ENCODE peak calls at places on chromosomes 4 and X, in eight cellular contexts. W, F, S, C, N, X, V and H are unnamed samples.
A peak's percentile ranks its signal among the peaks of the same experiment; 100 is the strongest.

GRCh38 chr4:55993994-55994657 is 45.4 kb downstream of the CEP135 start:
- DNase-seq in X (no peak), N (no peak), C (no peak), V (no peak), F (no peak), W (no peak), S (no peak), H (no peak)

GRCh38 chrX:63751481-63751880 is 33.5 kb downstream of the ARHGEF9 start:
- DNase-seq in N (no peak), X (no peak), V (no peak), C (no peak), W (no peak), F (no peak), S (no peak), H (no peak)

GRCh38 chr4:150108693-150109092 is 30.4 kb downstream of the DCLK2 start:
- DNase-seq in S (no peak), C (no peak), W (no peak), N (no peak), V (no peak), X (no peak), F (no peak), H (no peak)

GRCh38 chrX:110183314-110183713 is 134.6 kb downstream of the AMMECR1 start:
- DNase-seq in V (no peak), F (no peak), N (no peak), X (no peak), C (no peak), W (no peak), S (no peak), H (no peak)

GRCh38 chr4:39044947-39045734 is 12.9 kb upstream of the TMEM156 start:
- DNase-seq in X (peak; percentile 37), F (no peak), W (no peak), C (peak; percentile 42), S (peak; percentile 43), V (no peak), N (peak; percentile 77), H (peak; percentile 80)

GRCh38 chr4:80713409-80713808 is 317.1 kb upstream of the BMP3 start:
- DNase-seq in F (no peak), X (no peak), W (no peak), C (no peak), S (no peak), V (no peak), N (no peak), H (no peak)

GRCh38 chr4:105588252-105588651 is 35.8 kb downstream of the ARHGEF38 start:
- DNase-seq in X (no peak), F (no peak), N (no peak), V (no peak), C (no peak), W (no peak), S (no peak), H (peak; percentile 21)

GRCh38 chr4:145785391-145786008 is 105.6 kb downstream of the C4orf51 start:
- DNase-seq in N (no peak), F (no peak), X (no peak), S (no peak), V (no peak), W (no peak), C (no peak), H (no peak)

GRCh38 chrX:135985123-135985973 is at the start of gene SLC9A6:
- DNase-seq in C (peak; percentile 81), S (peak; percentile 75), V (peak; percentile 93), F (peak; percentile 62), X (peak; percentile 75), W (peak; percentile 94), N (peak; percentile 78), H (peak; percentile 81)

GRCh38 chr4:38683265-38683664 is 19.3 kb downstream of the KLF3 start:
- DNase-seq in S (no peak), C (no peak), F (no peak), N (no peak), V (no peak), X (no peak), W (no peak), H (peak; percentile 35)

GRCh38 chr4:151676301-151676700 is 84.5 kb downstream of the GATB start:
- DNase-seq in W (no peak), N (no peak), C (no peak), V (peak; percentile 63), X (no peak), S (peak; percentile 25), F (no peak), H (no peak)

GRCh38 chr4:73603854-73604584 is 16.2 kb downstream of the RASSF6 start:
- DNase-seq in X (no peak), S (no peak), F (no peak), C (no peak), W (no peak), V (no peak), N (no peak), H (no peak)

GRCh38 chr4:23034726-23035125 is 342.0 kb downstream of the GBA3 start:
- DNase-seq in S (no peak), F (no peak), C (no peak), N (no peak), X (no peak), W (no peak), V (no peak), H (no peak)

GRCh38 chrX:117002981-117003380 is 540.2 kb upstream of the CT83 start:
- DNase-seq in V (no peak), S (no peak), X (no peak), F (no peak), C (no peak), N (no peak), W (no peak), H (no peak)

GRCh38 chr4:167966161-167966560 is 126.2 kb upstream of the ANXA10 start:
- DNase-seq in N (no peak), C (no peak), W (no peak), V (no peak), X (no peak), F (no peak), S (no peak), H (no peak)

GRCh38 chrX:49155243-49155899 is 7.2 kb upstream of the MAGIX start:
- DNase-seq in F (peak; percentile 60), W (no peak), N (peak; percentile 62), X (peak; percentile 51), V (no peak), S (no peak), C (peak; percentile 38), H (peak; percentile 80)

GRCh38 chr4:103996637-103997036 is 276.9 kb upstream of the TACR3 start:
- DNase-seq in N (no peak), F (peak; percentile 18), C (peak; percentile 37), V (no peak), W (no peak), S (no peak), X (peak; percentile 48), H (peak; percentile 5)

DNA sequence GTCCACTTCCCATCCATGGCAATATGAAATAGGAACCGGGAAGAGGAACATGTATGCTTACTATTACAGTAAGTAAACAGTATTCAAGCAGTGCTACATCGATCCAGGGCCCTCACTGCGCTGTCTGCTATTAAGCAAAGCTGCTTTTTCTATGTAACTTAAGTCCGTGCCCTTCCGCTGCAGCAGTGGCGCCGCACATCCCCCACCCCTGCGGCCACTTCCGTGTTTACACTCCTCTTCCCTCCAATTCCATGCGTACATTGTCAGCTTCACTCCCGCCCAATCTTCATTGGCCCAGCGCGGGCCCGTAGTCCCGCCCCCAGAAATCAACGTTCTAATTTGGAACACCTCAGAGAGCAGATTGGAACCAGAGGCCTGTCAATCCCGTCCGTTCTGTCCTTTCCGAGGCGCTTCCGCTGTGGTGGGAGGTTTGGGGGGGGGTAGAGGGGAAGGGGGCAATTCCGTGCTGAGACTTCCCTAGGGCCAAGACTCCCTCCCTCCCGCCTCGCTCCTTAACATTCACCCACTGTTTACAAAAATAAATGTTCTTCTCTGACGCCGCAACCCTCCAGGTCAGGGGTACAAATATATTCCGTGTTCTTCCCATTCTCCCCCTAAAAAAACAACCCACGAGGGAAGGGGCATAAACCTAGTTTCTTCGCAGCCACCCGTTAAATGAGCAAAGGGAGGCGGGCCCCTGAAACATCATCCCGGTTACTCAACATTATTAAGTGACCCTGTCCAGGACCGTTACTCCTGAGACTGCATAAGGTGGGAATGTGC is 67.4 kb downstream of the NOCT start:
- DNase-seq in X (peak; percentile 92), W (peak; percentile 97), F (peak; percentile 86), C (peak; percentile 99), S (peak; percentile 96), V (peak; percentile 99), N (peak; percentile 81), H (peak; percentile 98)
- TF ChIP-seq POLR2A in X (no peak), W (peak; percentile 65), F (no peak), C (no peak), S (peak; percentile 10), V (no peak), N (peak; percentile 74), H (peak; percentile 24)

DNA sequence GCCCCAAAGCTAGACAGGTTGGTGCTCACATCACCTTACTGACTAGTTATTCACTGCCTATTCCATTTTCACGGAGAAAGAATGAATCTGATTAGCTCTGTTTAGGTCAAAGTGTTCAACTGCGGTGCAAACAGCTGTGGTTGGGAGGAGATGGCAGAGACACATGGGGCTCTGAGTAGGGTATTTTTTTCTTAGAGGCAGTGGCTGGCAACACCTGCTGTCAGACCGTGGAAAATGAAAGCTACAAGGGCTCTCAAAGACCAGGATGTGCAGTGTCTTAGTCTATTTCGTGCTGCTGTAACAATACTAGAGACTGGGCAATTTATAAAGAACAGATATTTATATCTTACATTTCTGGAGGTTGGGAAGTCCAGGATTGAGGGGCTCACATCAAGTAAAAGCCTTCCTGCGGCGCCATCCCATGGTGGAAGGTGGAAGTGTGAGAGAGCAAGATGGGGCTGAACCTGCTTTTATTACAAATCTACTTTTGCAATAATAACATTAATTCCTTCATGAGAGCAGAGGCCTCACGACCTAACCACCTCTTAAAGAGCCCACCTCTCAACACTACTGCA is 10.6 kb downstream of the NYX start:
- DNase-seq in X (no peak), N (no peak), C (no peak), V (peak; percentile 34), W (no peak), S (no peak), F (no peak), H (peak; percentile 27)
- TF ChIP-seq CTCF in X (no peak), N (peak; percentile 43), C (no peak), V (no peak), W (no peak), S (no peak), F (peak; percentile 15), H (peak; percentile 10)

DNA sequence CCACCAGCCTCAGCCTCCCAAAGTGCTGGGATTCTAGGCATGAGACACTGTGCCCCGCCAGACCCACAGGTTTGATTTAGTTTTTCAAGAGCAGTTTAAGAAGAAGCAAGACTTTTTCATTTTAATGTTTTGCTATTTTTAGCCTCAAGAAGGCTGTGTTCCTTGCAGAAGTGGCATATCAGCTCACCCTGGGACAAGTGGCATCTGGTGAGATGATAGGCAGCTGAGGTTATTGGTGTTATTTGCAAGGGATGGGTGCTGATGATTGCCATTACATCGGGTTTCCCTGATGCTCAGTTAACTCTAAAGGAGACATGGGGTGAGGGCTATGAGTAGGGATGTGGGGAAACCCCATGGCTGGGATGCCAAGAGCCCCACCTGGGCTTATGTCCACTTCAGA is 120.4 kb downstream of the MXRA5 start:
- DNase-seq in C (no peak), N (no peak), W (no peak), F (no peak), S (no peak), X (peak; percentile 34), V (no peak), H (no peak)
- H3K4me3 ChIP-seq in C (no peak overlapping the region), N (no peak overlapping the region), W (no peak overlapping the region), F (no peak overlapping the region), S (no peak overlapping the region), X (no peak overlapping the region), V (no peak overlapping the region), H (no peak overlapping the region)

DNA sequence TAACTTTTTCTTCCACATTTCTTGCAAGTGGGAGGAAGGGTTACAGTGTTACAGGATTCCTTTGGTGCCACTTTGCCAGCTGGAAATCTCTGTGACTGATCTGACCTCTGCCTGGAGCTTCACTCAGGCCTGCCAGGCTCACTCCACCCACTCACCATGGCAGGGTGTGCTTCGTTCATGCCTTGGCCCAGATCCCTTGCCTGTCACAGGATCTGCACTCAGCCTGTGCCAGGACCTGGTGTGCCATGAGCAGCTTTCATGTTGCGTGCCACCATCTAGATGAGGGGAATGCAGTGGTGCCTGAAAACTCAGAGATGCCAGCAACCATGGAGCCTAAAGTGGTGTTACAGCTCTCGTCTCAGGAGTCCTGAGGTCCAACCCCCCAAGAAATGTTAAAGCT is 2596.4 kb downstream of the PCDH7 start:
- DNase-seq in C (no peak), W (no peak), N (no peak), X (no peak), F (no peak), V (no peak), S (no peak), H (no peak)
- TF ChIP-seq POLR2A in C (no peak), W (no peak), N (no peak), X (no peak), F (no peak), V (no peak), S (no peak), H (no peak)